ENCODE peak calls at places on chromosome 3, in ten cellular contexts. W, Z, S, T, B, K, V, A, Q and R are unnamed samples.

GRCh38 chr3:25349828-25350227 is 78.2 kb upstream of the RARB start:
- DNase-seq in W (no peak), Z (no peak), S (no peak), T (no peak), B (no peak), K (no peak), V (no peak), A (peak), Q (no peak), R (no peak)

GRCh38 chr3:30986551-30986950 is 92.1 kb upstream of the GADL1 start:
- DNase-seq in W (no peak), Z (no peak), S (no peak), T (no peak), B (no peak), K (no peak), V (no peak), A (no peak), Q (no peak), R (no peak)

GRCh38 chr3:39907981-39908380 is 98.6 kb downstream of the MYRIP start:
- DNase-seq in W (no peak), Z (no peak), S (no peak), T (peak), B (peak), K (no peak), V (no peak), A (peak), Q (peak), R (no peak)

GRCh38 chr3:186882125-186882524 is 39.6 kb downstream of the ADIPOQ start:
- DNase-seq in W (no peak), Z (no peak), S (no peak), T (no peak), B (no peak), K (no peak), V (no peak), A (no peak), Q (peak), R (no peak)

GRCh38 chr3:23238578-23238977 is 35.5 kb downstream of the UBE2E2 start:
- DNase-seq in W (no peak), Z (no peak), S (no peak), T (no peak), B (no peak), K (no peak), V (no peak), A (no peak), Q (no peak), R (no peak)

GRCh38 chr3:185363662-185364203 is 797 bp downstream of the MAP3K13 start:
- DNase-seq in W (no peak), Z (no peak), S (no peak), T (no peak), B (no peak), K (no peak), V (no peak), A (no peak), Q (no peak), R (no peak)

GRCh38 chr3:77072232-77072631 is 32.3 kb downstream of the ROBO2 start:
- DNase-seq in W (no peak), Z (no peak), S (no peak), T (no peak), B (no peak), K (no peak), V (no peak), A (no peak), Q (no peak), R (no peak)

GRCh38 chr3:106030620-106030945 is 161.8 kb upstream of the CBLB start:
- DNase-seq in W (no peak), Z (no peak), S (no peak), T (peak), B (peak), K (no peak), V (no peak), A (peak), Q (peak), R (no peak)

GRCh38 chr3:32442766-32443165 is 51.1 kb downstream of the CMTM7 start:
- DNase-seq in W (no peak), Z (no peak), S (no peak), T (peak), B (peak), K (no peak), V (no peak), A (no peak), Q (peak), R (no peak)

GRCh38 chr3:39222462-39222861 is 30.1 kb upstream of the XIRP1 start:
- DNase-seq in W (no peak), Z (no peak), S (no peak), T (no peak), B (no peak), K (no peak), V (no peak), A (no peak), Q (no peak), R (no peak)

GRCh38 chr3:98778852-98779379 is 15.8 kb downstream of the ST3GAL6 start:
- DNase-seq in W (no peak), Z (no peak), S (no peak), T (peak), B (peak), K (no peak), V (peak), A (peak), Q (peak), R (no peak)

GRCh38 chr3:55896155-55896554 is 409.0 kb upstream of the WNT5A start:
- DNase-seq in W (no peak), Z (no peak), S (no peak), T (no peak), B (no peak), K (no peak), V (no peak), A (no peak), Q (no peak), R (no peak)

GRCh38 chr3:38602576-38603250 is 46.8 kb downstream of the SCN5A start:
- DNase-seq in W (no peak), Z (no peak), S (no peak), T (no peak), B (no peak), K (no peak), V (no peak), A (no peak), Q (no peak), R (no peak)

GRCh38 chr3:18438586-18438985 is 13.4 kb upstream of the SATB1 start:
- DNase-seq in W (no peak), Z (no peak), S (peak), T (no peak), B (no peak), K (peak), V (no peak), A (no peak), Q (no peak), R (no peak)

GRCh38 chr3:124774305-124774673 is 44.0 kb downstream of the UMPS start:
- DNase-seq in W (no peak), Z (no peak), S (no peak), T (peak), B (peak), K (no peak), V (peak), A (peak), Q (peak), R (no peak)

GRCh38 chr3:117133066-117133465 is 423.5 kb downstream of the TUSC7 start:
- DNase-seq in W (no peak), Z (no peak), S (no peak), T (no peak), B (no peak), K (no peak), V (no peak), A (no peak), Q (no peak), R (no peak)

GRCh38 chr3:61804782-61805181 is 243.4 kb downstream of the PTPRG start:
- DNase-seq in W (no peak), Z (no peak), S (no peak), T (no peak), B (no peak), K (no peak), V (no peak), A (no peak), Q (no peak), R (no peak)

GRCh38 chr3:159761377-159761776 is 227.3 kb upstream of the IL12A start:
- DNase-seq in W (no peak), Z (no peak), S (no peak), T (peak), B (peak), K (no peak), V (no peak), A (peak), Q (peak), R (no peak)

GRCh38 chr3:131361464-131362421 is 19.8 kb upstream of the NUDT16 start:
- DNase-seq in W (no peak), Z (no peak), S (no peak), T (peak), B (no peak), K (peak), V (peak), A (peak), Q (no peak), R (peak)

GRCh38 chr3:191873741-191874140 is 412.8 kb downstream of the PYDC2 start:
- DNase-seq in W (no peak), Z (no peak), S (no peak), T (no peak), B (no peak), K (no peak), V (no peak), A (no peak), Q (no peak), R (no peak)

GRCh38 chr3:167733961-167734497 is 663 bp downstream of the PDCD10 start:
- DNase-seq in W (no peak), Z (peak), S (no peak), T (no peak), B (peak), K (peak), V (no peak), A (no peak), Q (no peak), R (no peak)

GRCh38 chr3:192825657-192826200 is 91.9 kb downstream of the MB21D2 start:
- DNase-seq in W (no peak), Z (peak), S (no peak), T (no peak), B (peak), K (no peak), V (no peak), A (peak), Q (no peak), R (no peak)

GRCh38 chr3:127786358-127787070 is 35.8 kb downstream of the MGLL start:
- DNase-seq in W (no peak), Z (no peak), S (no peak), T (no peak), B (no peak), K (no peak), V (no peak), A (peak), Q (no peak), R (no peak)

GRCh38 chr3:128071771-128072453 is 19.7 kb downstream of the SEC61A1 start:
- DNase-seq in W (no peak), Z (no peak), S (no peak), T (no peak), B (no peak), K (no peak), V (no peak), A (no peak), Q (no peak), R (no peak)

GRCh38 chr3:79690072-79690471 is 77.7 kb downstream of the ROBO1 start:
- DNase-seq in W (no peak), Z (no peak), S (no peak), T (no peak), B (no peak), K (no peak), V (no peak), A (no peak), Q (no peak), R (no peak)

GRCh38 chr3:95237783-95238182 is 1174.9 kb downstream of the NSUN3 start:
- DNase-seq in W (no peak), Z (no peak), S (no peak), T (no peak), B (no peak), K (no peak), V (no peak), A (no peak), Q (no peak), R (no peak)

GRCh38 chr3:99479768-99480167 is 158.6 kb upstream of the COL8A1 start:
- DNase-seq in W (no peak), Z (no peak), S (no peak), T (no peak), B (no peak), K (no peak), V (no peak), A (no peak), Q (no peak), R (no peak)

GRCh38 chr3:61682671-61683408 is 121.5 kb downstream of the PTPRG start:
- DNase-seq in W (no peak), Z (no peak), S (no peak), T (no peak), B (peak), K (no peak), V (no peak), A (peak), Q (peak), R (no peak)